ENCODE peak calls at places on chromosomes 16 and 17, in nine cellular contexts. I, W, L, V, Z, R, D, P and E are unnamed samples.

GRCh38 chr17:44213403-44214229 is 5.9 kb downstream of the UBTF start:
- DNase-seq in I (no peak), Z (no peak), R (no peak), D (no peak), W (no peak), P (no peak), L (no peak), V (no peak), E (no peak)

GRCh38 chr16:25033852-25034251 is 18.7 kb upstream of the ARHGAP17 start:
- DNase-seq in D (no peak), W (no peak), P (peak; percentile 73), Z (no peak), L (no peak), V (no peak), R (no peak), I (peak; percentile 83), E (no peak)

GRCh38 chr16:78446486-78446885 is 347.0 kb downstream of the WWOX start:
- DNase-seq in P (no peak), W (no peak), D (no peak), I (no peak), Z (no peak), R (no peak), V (no peak), L (no peak), E (no peak)

GRCh38 chr17:41663451-41664171 is 25.1 kb upstream of the EIF1 start:
- DNase-seq in Z (peak; percentile 91), I (no peak), D (no peak), V (no peak), P (no peak), L (no peak), W (no peak), R (no peak), E (no peak)

GRCh38 chr17:59378621-59379194 is 47.3 kb downstream of the YPEL2 start:
- DNase-seq in R (no peak), L (no peak), I (peak; percentile 82), D (no peak), P (peak; percentile 94), Z (peak; percentile 36), V (no peak), W (no peak), E (no peak)

GRCh38 chr16:23670137-23670776 is 8.4 kb upstream of the PLK1 start:
- DNase-seq in I (peak; percentile 95), W (no peak), Z (peak; percentile 90), L (no peak), P (peak; percentile 89), R (peak; percentile 74), V (no peak), D (no peak), E (no peak)

GRCh38 chr17:76957600-76958464 is 89.6 kb downstream of the MGAT5B start:
- DNase-seq in R (no peak), D (peak; percentile 47), L (no peak), I (peak; percentile 21), P (peak; percentile 36), V (no peak), W (no peak), Z (no peak), E (no peak)

GRCh38 chr16:50444546-50444945 is 75.8 kb upstream of the BRD7 start:
- DNase-seq in P (peak; percentile 14), L (no peak), D (no peak), V (no peak), W (no peak), Z (peak; percentile 8), I (no peak), R (no peak), E (no peak)

GRCh38 chr17:21453144-21453982 is 77.2 kb downstream of the KCNJ12 start:
- DNase-seq in R (no peak), V (no peak), L (no peak), Z (no peak), D (no peak), I (no peak), P (no peak), W (no peak), E (no peak)

GRCh38 chr16:88072571-88073001 is 121.4 kb downstream of the BANP start:
- DNase-seq in L (no peak), W (no peak), Z (no peak), R (peak; percentile 32), P (no peak), D (no peak), I (no peak), V (no peak), E (peak; percentile 51)

GRCh38 chr17:81931557-81932332 is 4.2 kb upstream of the MAFG start:
- DNase-seq in R (no peak), D (no peak), V (no peak), L (no peak), W (no peak), Z (no peak), I (no peak), P (no peak), E (no peak)

GRCh38 chr16:56891685-56892084 is 26.7 kb downstream of the SLC12A3 start:
- DNase-seq in W (no peak), R (no peak), D (no peak), P (no peak), Z (no peak), V (no peak), L (no peak), I (no peak), E (no peak)

GRCh38 chr17:72116692-72117469 is 3.9 kb upstream of the SOX9 start:
- DNase-seq in Z (no peak), D (peak; percentile 48), R (no peak), I (peak; percentile 30), V (no peak), L (no peak), P (no peak), W (peak; percentile 23), E (no peak)

GRCh38 chr17:57270801-57271245 is 14.5 kb downstream of the MSI2 start:
- DNase-seq in V (no peak), R (no peak), L (no peak), Z (no peak), I (no peak), W (no peak), D (no peak), P (no peak), E (no peak)

GRCh38 chr16:67935096-67935401 is 1.6 kb downstream of the PSMB10 start:
- DNase-seq in D (no peak), I (no peak), P (no peak), L (no peak), W (no peak), R (no peak), V (no peak), Z (no peak), E (no peak)

GRCh38 chr17:81581758-81582157 is 29.6 kb upstream of the FAAP100 start:
- DNase-seq in W (no peak), P (no peak), I (no peak), V (no peak), Z (no peak), L (no peak), R (no peak), D (no peak), E (no peak)

GRCh38 chr16:87457051-87457611 is 35.7 kb downstream of the ZCCHC14 start:
- DNase-seq in Z (peak; percentile 76), R (no peak), W (peak; percentile 23), D (no peak), I (peak; percentile 76), P (peak; percentile 67), L (no peak), V (no peak), E (no peak)

GRCh38 chr16:51035110-51035498 is 116.0 kb downstream of the SALL1 start:
- DNase-seq in V (no peak), I (no peak), W (peak; percentile 5), L (no peak), D (no peak), P (no peak), Z (no peak), R (no peak), E (peak; percentile 23)

GRCh38 chr17:71192039-71192555 is 928.7 kb upstream of the SOX9 start:
- DNase-seq in D (no peak), W (no peak), L (no peak), I (no peak), Z (no peak), P (no peak), R (no peak), V (no peak), E (no peak)

GRCh38 chr16:67514382-67514828 is 14.2 kb upstream of the RIPOR1 start:
- DNase-seq in W (peak; percentile 93), D (peak; percentile 83), P (peak; percentile 93), V (peak; percentile 28), Z (peak; percentile 65), L (peak; percentile 89), R (peak; percentile 70), I (peak; percentile 84), E (peak; percentile 77)

GRCh38 chr16:77300232-77300631 is 101.0 kb downstream of the SYCE1L start:
- DNase-seq in V (no peak), Z (no peak), D (no peak), R (no peak), P (no peak), L (peak; percentile 21), W (no peak), I (no peak), E (no peak)
- TF ChIP-seq CTCF in V (no peak), Z (no peak), D (no peak), R (no peak), P (no peak), L (no peak), W (no peak), I (no peak), E (no peak)

DNA sequence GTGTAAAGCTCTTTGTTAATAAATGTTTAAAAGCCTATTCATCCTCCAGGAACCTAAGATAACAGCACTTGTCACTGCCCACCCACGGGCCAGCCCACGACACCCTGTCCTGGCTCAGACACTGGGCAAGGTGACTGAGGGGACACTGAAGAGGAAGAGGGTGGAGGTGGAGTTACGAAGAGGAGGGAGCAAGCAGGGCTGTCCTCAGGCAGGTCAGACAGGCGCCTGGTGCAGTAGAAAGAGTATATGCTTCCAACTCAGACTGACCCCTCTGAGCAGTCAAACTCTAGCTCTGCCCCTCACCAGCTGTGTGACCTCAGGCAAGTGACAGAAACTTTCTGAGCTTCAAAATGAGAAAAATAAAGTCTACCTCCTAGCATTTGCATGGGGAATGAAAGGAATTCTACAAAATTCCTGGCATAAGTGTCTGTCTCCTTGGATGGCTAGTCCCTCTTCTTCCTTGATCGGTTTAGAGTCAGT is 22.8 kb downstream of the TEX2 start:
- DNase-seq in I (peak; percentile 21), Z (no peak), P (no peak), D (peak; percentile 49), V (no peak), W (no peak), L (no peak), R (no peak), E (peak; percentile 47)
- TF ChIP-seq CTCF in I (no peak), Z (peak; percentile 23), P (no peak), D (peak; percentile 15), V (peak; percentile 15), W (no peak), L (no peak), R (no peak), E (no peak)

DNA sequence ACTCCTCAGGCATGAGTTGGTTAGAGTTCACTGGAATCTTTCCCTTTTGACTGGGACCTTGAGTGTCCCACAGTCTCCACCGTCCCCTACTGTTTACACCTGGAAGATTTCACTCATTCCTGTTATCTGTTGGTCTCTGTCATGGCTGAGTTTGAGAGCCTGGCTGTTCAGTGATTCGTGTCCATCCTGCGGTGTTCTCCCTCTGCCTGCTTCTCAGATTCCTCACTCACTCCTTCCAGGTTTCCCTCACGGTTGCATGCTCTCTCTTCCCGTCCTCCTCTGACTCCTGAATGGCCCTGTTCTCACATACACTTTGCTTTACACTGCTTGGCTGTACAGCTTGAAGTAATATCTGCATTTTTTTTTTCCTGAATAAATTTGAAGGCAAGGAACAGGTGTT is 24.5 kb downstream of the OR1D5 start:
- DNase-seq in W (no peak), Z (no peak), V (no peak), D (no peak), P (no peak), L (no peak), I (no peak), R (no peak), E (no peak)
- TF ChIP-seq CTCF in W (no peak), Z (peak; percentile 28), V (no peak), D (no peak), P (no peak), L (no peak), I (no peak), R (no peak), E (no peak)

GRCh38 chr17:74134991-74135390 is 68.5 kb upstream of the RPL38 start:
- DNase-seq in R (no peak), D (no peak), L (no peak), Z (no peak), I (no peak), V (no peak), W (no peak), P (no peak), E (no peak)
- TF ChIP-seq CTCF in R (no peak), D (no peak), L (no peak), Z (no peak), I (no peak), V (no peak), W (no peak), P (no peak), E (no peak)